ENCODE peak calls at places on chromosomes 2 and 18, in four cellular contexts. G is colonic mucosa, J is adrenal gland, B is astrocyte. Y is an unnamed sample.

GRCh38 chr2:110852541-110853263 is 120.3 kb downstream of the ACOXL start:
- DNase-seq in G (no peak), J (no peak), B (no peak), Y (no peak)

GRCh38 chr2:55555977-55556376 is 36.5 kb downstream of the CFAP36 start:
- DNase-seq in G (no peak), J (no peak), B (peak; percentile 44), Y (no peak)

GRCh38 chr2:74146929-74147728 is 583 bp downstream of the BOLA3 start:
- DNase-seq in G (no peak), J (peak; percentile 59), B (peak; percentile 22), Y (no peak)

GRCh38 chr18:44887227-44887631 is 206.5 kb downstream of the SETBP1 start:
- DNase-seq in G (peak; percentile 41), J (no peak), B (peak; percentile 74), Y (no peak)

GRCh38 chr2:182173944-182174622 is 188.4 kb downstream of the PPP1R1C start:
- DNase-seq in G (no peak), J (no peak), B (peak; percentile 59), Y (no peak)

GRCh38 chr18:54558609-54559585 is 32.1 kb upstream of the DYNAP start:
- DNase-seq in G (peak; percentile 26), J (no peak), B (peak; percentile 2), Y (no peak)

GRCh38 chr2:136205615-136206014 is 87.7 kb upstream of the CXCR4 start:
- DNase-seq in G (no peak), J (peak; percentile 29), B (no peak), Y (no peak)

GRCh38 chr18:13139885-13140450 is 78.6 kb upstream of the LDLRAD4 start:
- DNase-seq in G (no peak), J (no peak), B (no peak), Y (no peak)

GRCh38 chr2:32832821-32833220 is 113.9 kb upstream of the LTBP1 start:
- DNase-seq in G (no peak), J (no peak), B (peak; percentile 80), Y (no peak)

GRCh38 chr2:118224888-118225264 is 136.6 kb downstream of the INSIG2 start:
- DNase-seq in G (no peak), J (no peak), B (no peak), Y (no peak)

GRCh38 chr2:68195096-68195495 is 37.4 kb downstream of the PNO1 start:
- DNase-seq in G (no peak), J (peak; percentile 38), B (peak; percentile 26), Y (no peak)

GRCh38 chr2:56130463-56131070 is 53.2 kb upstream of the CCDC85A start:
- DNase-seq in G (no peak), J (no peak), B (peak; percentile 9), Y (no peak)

GRCh38 chr2:179558010-179558911 is 293.6 kb upstream of the SESTD1 start:
- DNase-seq in G (no peak), J (peak; percentile 26), B (no peak), Y (no peak)

GRCh38 chr2:5693288-5694015 is 1.3 kb downstream of the SOX11 start:
- DNase-seq in G (no peak), J (no peak), B (peak; percentile 33), Y (no peak)

GRCh38 chr2:36423172-36423571 is 67.6 kb downstream of the CRIM1 start:
- DNase-seq in G (peak; percentile 58), J (no peak), B (no peak), Y (no peak)

GRCh38 chr18:3450358-3451107 is 561 bp downstream of the TGIF1 start:
- DNase-seq in G (peak; percentile 74), J (peak; percentile 79), B (peak; percentile 61), Y (no peak)

GRCh38 chr2:188518391-188518790 is 226.7 kb downstream of the GULP1 start:
- DNase-seq in G (no peak), J (no peak), B (peak; percentile 77), Y (no peak)

GRCh38 chr2:77434880-77435279 is 87.3 kb downstream of the LRRTM4 start:
- DNase-seq in G (no peak), J (no peak), B (no peak), Y (no peak)

GRCh38 chr2:134463726-134464076 is 209.8 kb downstream of the MGAT5 start:
- DNase-seq in G (no peak), J (no peak), B (no peak), Y (peak; percentile 69)

GRCh38 chr2:130162968-130163367 is 18.1 kb upstream of the CCDC74B start:
- DNase-seq in G (no peak), J (no peak), B (no peak), Y (no peak)

GRCh38 chr2:210190345-210190744 is 19.1 kb upstream of the KANSL1L start:
- DNase-seq in G (no peak), J (no peak), B (no peak), Y (no peak)

GRCh38 chr2:239826786-239827510 is 198.2 kb downstream of the NDUFA10 start:
- DNase-seq in G (peak; percentile 14), J (no peak), B (no peak), Y (peak; percentile 51)

GRCh38 chr18:73793386-73793785 is 354.2 kb downstream of the FBXO15 start:
- DNase-seq in G (no peak), J (no peak), B (peak; percentile 83), Y (no peak)

GRCh38 chr2:134359367-134360081 is 105.7 kb downstream of the MGAT5 start:
- DNase-seq in G (peak; percentile 68), J (no peak), B (peak; percentile 25), Y (no peak)

GRCh38 chr18:6199777-6200176 is 214.9 kb downstream of the L3MBTL4 start:
- DNase-seq in G (no peak), J (no peak), B (no peak), Y (no peak)

GRCh38 chr2:107334311-107334710 is 448.3 kb upstream of the ST6GAL2 start:
- DNase-seq in G (no peak), J (no peak), B (peak; percentile 12), Y (no peak)

GRCh38 chr2:164671664-164672396 is 50.5 kb upstream of the GRB14 start:
- DNase-seq in G (no peak), J (no peak), B (peak; percentile 39), Y (no peak)

GRCh38 chr2:115161531-115162453 is 719.4 kb downstream of the DPP10 start:
- DNase-seq in G (peak; percentile 74), J (peak; percentile 73), B (no peak), Y (no peak)

GRCh38 chr2:115162454-115163293 is 720.2 kb downstream of the DPP10 start:
- DNase-seq in G (peak; percentile 18), J (peak; percentile 41), B (no peak), Y (no peak)

GRCh38 chr2:115160523-115161521 is 718.4 kb downstream of the DPP10 start:
- DNase-seq in G (peak; percentile 73), J (peak; percentile 63), B (no peak), Y (no peak)

GRCh38 chr2:115165529-115166109 is 723.2 kb downstream of the DPP10 start:
- DNase-seq in G (peak; percentile 35), J (peak; percentile 23), B (peak; percentile 0), Y (no peak)

DNA sequence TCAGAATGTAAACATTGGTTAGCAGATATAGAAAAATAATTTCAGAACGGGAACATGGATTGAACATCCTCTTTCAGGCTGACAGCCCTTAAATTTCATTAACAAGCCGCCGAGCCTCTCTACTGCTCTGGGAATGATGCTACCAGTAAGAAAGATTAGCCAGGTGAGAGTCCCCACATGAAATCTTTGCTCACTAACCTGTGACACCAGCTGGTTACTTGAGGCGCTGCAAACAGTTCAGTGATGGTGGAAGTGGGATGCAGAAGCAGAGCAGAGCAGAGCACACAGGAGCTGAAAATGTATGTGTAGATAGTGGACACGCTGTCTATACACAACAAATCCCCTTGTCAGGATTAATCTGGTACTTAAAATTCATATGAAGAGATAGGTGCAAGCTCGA is 721.1 kb downstream of the DPP10 start:
- DNase-seq in G (no peak), J (no peak), B (no peak), Y (no peak)
- TF ChIP-seq CTCF in G (no peak), J (no peak), B (no peak), Y (no peak)

DNA sequence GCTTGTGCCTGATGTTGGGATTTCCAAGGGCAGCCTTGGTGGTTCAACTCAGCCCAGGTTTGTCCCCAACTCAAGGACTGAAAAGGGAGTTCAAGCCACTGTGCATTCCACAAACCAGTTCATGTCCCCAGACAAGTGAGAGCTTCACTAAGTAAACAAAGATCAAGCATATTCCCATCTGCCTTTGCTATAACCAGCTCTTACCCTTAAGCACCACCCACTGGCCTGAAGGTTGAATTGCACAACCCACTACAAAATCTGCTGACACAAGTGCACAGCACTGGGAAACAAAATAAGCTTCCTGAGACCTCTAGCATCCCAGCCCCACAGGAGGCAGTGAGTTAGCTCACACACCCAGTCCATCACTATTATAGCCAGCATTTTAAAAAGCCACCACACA is 516.7 kb downstream of the NR4A2 start:
- DNase-seq in G (peak; percentile 22), J (peak; percentile 22), B (no peak), Y (no peak)
- TF ChIP-seq CTCF in G (no peak), J (no peak), B (peak; percentile 20), Y (no peak)

GRCh38 chr2:167332358-167332757 is 444.1 kb downstream of the XIRP2 start:
- DNase-seq in G (peak; percentile 27), J (no peak), B (no peak), Y (no peak)

GRCh38 chr2:167334343-167334742 is 446.1 kb downstream of the XIRP2 start:
- DNase-seq in G (no peak), J (no peak), B (no peak), Y (no peak)

GRCh38 chr2:167333245-167333644 is 445.0 kb downstream of the XIRP2 start:
- DNase-seq in G (no peak), J (no peak), B (no peak), Y (no peak)

GRCh38 chr2:167335627-167336026 is 447.3 kb downstream of the XIRP2 start:
- DNase-seq in G (peak; percentile 22), J (no peak), B (peak; percentile 71), Y (no peak)

GRCh38 chr2:167331636-167332232 is 443.5 kb downstream of the XIRP2 start:
- DNase-seq in G (peak; percentile 27), J (no peak), B (no peak), Y (no peak)
- TF ChIP-seq CTCF in G (no peak), J (no peak), B (no peak), Y (no peak)

GRCh38 chr18:48006415-48007175 is 76.1 kb upstream of the SMAD2 start:
- DNase-seq in G (no peak), J (no peak), B (no peak), Y (no peak)

GRCh38 chr18:48009116-48009825 is 78.8 kb upstream of the SMAD2 start:
- DNase-seq in G (no peak), J (no peak), B (no peak), Y (no peak)

GRCh38 chr18:48010264-48010663 is 79.8 kb upstream of the SMAD2 start:
- DNase-seq in G (no peak), J (no peak), B (no peak), Y (no peak)

GRCh38 chr18:48007381-48007780 is 76.9 kb upstream of the SMAD2 start:
- DNase-seq in G (no peak), J (no peak), B (no peak), Y (no peak)

DNA sequence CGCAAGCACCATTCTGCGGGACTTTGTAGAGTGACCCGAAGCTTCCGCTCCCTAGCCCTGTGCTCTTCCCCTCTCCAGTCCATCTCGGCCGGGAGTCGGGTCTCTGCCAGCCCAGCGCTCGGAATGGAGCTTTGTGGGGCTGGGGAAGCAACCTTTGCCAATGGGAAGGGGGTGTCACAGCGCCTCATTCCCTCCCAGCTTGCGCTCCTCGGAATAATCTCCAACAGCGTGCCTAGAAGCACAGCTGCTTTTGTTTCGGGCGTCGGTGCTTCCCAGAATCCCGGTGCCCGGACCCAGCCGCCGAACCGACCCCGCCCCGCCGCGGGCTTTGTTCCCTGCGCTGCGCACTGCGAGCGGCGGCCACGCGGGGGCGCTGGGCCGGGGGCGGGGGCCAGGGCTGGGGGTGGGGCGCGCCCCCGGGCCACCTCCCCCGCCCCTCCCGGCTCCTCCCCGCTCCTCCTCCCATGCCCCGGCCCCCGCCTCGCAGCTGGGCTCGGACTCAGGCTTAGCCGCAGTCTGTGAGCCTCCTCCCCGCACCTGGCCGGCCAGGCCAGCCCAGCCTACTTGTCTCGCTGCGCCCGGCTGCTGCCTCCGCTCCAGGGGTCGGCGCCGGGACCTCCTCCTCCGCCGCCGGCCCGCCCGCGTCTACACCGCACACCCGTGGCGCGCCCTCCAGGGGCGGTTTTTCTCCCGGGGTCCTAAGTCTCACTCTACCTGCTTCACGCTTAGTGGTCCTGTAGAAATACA is 77.7 kb upstream of the SMAD2 start:
- DNase-seq in G (peak; percentile 77), J (peak; percentile 78), B (peak; percentile 30), Y (peak; percentile 88)
- TF ChIP-seq CTCF in G (peak; percentile 59), J (no peak), B (no peak), Y (peak; percentile 84)

Y was measured in osteocyte.